ENCODE peak calls at places on chromosomes 13 and 19, in five cellular contexts. Y is breast epithelium, K is tibial nerve, L is heart left ventricle, V is ovary. J is an unnamed sample.

GRCh38 chr13:81686877-81687276 is 1346.0 kb upstream of the SPRY2 start:
- DNase-seq in L (no peak), V (no peak), K (no peak), Y (no peak), J (no peak)

GRCh38 chr13:75744127-75744526 is 108.0 kb downstream of the LMO7 start:
- DNase-seq in K (no peak), L (no peak), Y (no peak), V (no peak), J (no peak)

GRCh38 chr13:49977992-49978391 is 18.9 kb upstream of the TRIM13 start:
- DNase-seq in L (no peak), V (no peak), Y (no peak), K (no peak), J (no peak)

GRCh38 chr13:107210216-107211010 is 642.5 kb upstream of the ARGLU1 start:
- DNase-seq in V (no peak), K (no peak), L (no peak), Y (no peak), J (no peak)

GRCh38 chr19:33678796-33679195 is 57.0 kb downstream of the CHST8 start:
- DNase-seq in L (no peak), V (no peak), Y (peak; percentile 27), K (no peak), J (no peak)

GRCh38 chr13:99355267-99356215 is 48.3 kb upstream of the GPR183 start:
- DNase-seq in L (no peak), V (no peak), K (no peak), Y (no peak), J (no peak)

GRCh38 chr13:113794764-113795173 is 35.7 kb downstream of the TMEM255B start:
- DNase-seq in Y (no peak), V (peak; percentile 25), K (no peak), L (no peak), J (no peak)

GRCh38 chr13:111472083-111472482 is 151.6 kb downstream of the TEX29 start:
- DNase-seq in Y (no peak), V (no peak), L (no peak), K (no peak), J (no peak)

GRCh38 chr19:41323023-41323422 is 13.1 kb downstream of the CCDC97 start:
- DNase-seq in Y (no peak), K (no peak), V (peak; percentile 84), L (peak; percentile 80), J (no peak)

GRCh38 chr13:23380534-23380933 is 53.0 kb downstream of the SACS start:
- DNase-seq in V (no peak), Y (no peak), L (no peak), K (no peak), J (no peak)

GRCh38 chr13:99327761-99328160 is 20.6 kb upstream of the GPR183 start:
- DNase-seq in Y (no peak), L (no peak), K (no peak), V (no peak), J (no peak)

DNA sequence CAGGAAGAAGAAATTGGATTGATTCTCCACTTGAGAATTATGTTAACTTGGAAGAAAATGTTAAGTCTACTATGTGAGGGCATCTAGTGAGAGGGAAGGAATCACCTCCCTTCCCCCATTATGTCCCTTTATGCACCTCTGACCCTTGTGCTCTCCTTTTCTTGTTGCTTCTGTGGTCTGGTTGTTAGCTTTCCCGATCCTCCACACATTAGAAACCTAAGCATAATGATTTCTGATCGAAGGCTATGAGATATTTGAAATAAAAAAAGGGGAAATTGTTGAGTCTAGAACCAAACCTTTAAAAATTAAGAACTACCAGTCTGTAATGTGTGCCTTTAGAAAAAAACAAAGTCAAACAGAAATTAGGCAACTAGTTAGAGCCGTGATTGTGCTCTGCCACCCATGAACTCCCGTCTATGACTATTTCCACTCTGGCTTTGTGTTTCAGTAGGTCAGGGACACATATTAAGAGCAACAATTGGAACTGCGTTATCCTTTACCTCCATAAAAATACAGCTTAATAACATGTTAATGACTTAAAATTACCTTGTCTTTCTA is 463 bp upstream of the GPC6 start:
- DNase-seq in Y (no peak), K (no peak), L (no peak), V (no peak), J (no peak)
- H3K4me3 ChIP-seq in Y (peak overlapping the region; percentile 58), K (peak overlapping the region; percentile 54), L (peak overlapping the region; percentile 54), V (peak overlapping the region; percentile 50), J (no peak overlapping the region)

DNA sequence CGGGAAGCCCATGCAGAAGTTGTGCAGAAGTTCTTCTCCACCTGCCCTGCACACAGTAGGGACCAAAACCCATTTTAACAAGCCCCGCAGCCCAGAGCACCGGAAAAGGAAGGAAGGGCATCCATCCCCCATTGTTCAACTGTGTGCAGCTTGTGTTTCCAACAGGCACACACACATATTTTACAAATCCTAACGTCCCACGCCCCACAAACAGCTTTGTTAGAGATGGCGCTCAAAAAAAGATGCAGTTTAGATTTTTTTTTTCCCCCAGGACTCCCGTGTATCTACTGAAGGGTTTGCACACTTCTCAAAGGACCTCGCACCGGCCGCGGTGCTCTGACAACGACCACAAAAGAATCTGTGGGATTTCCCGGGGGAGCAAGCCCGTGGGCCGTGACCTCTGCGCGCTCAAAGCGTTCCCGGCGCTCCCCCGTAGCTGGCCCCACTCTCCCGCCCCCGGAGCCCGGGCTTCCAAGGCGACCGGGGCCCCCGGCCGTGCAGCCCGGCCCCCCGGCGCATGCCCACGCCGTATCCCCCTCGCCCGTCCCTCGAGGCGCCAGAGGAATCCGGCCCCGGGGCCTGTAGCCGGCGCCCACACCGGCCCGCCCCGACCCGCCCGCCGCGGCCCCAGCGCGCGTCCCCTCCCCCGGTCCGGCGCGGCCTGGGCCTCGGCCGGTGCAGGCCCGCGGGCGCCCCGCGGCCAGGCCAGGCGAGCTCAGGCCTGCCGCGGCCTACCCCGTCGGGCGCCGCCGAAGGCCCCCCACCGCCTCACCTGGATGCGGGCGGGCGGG is 523 bp downstream of the ELAVL1 start:
- DNase-seq in V (peak; percentile 64), L (no peak), Y (no peak), K (no peak), J (no peak)
- TF ChIP-seq POLR2A in V (no peak), L (no peak), Y (no peak), K (no peak), J (no peak)

DNA sequence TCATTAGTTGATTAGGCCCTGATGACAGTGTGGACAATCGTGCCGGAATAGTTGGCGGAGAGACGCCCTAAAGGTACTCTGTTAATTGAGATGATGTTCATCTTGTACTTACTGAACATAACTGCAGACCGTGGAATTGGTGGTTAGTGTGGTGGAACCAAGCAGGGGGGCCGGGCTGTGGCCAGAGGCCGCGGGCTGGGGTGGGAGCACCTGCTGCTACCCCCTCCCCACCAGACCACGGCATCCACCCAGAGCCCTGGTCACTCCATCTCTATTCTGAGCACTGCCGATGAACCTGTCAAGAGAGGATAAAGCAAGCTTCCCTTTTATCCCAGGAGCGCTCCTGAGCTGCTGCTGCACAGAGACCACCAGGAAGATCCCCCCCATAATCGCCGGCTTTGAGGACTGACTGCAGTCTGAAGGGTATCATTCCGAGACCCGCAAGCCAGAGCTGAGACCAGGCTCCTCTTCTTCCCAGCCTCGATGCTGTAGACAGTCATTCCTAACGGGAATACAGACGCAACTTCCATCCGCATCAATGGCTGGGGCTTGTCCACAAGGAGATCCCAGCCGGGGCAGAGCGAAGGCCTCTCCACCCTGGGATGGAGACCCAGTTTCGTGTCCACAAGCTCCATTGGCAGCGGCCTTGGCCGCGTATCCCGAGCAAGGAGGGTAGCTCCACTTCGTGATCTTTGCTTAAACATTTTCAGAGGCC is 168.4 kb upstream of the TSHZ3 start:
- DNase-seq in V (no peak), K (no peak), Y (no peak), L (no peak), J (no peak)
- H3K27ac ChIP-seq in V (no peak overlapping the region), K (no peak overlapping the region), Y (peak overlapping the region; percentile 43), L (no peak overlapping the region), J (no peak overlapping the region)

GRCh38 chr19:48171584-48172170 is 1.2 kb downstream of the ZSWIM9 start:
- DNase-seq in K (no peak), Y (no peak), L (peak; percentile 16), V (peak; percentile 47), J (no peak)

GRCh38 chr19:48170817-48171347 is 402 bp downstream of the ZSWIM9 start:
- DNase-seq in V (peak; percentile 57), Y (no peak), L (no peak), K (no peak), J (no peak)

GRCh38 chr19:48175578-48175977 is 5.1 kb downstream of the ZSWIM9 start:
- DNase-seq in K (no peak), L (no peak), V (no peak), Y (no peak), J (no peak)

GRCh38 chr19:48176226-48176625 is 5.7 kb downstream of the ZSWIM9 start:
- DNase-seq in Y (no peak), K (no peak), L (no peak), V (no peak), J (no peak)

GRCh38 chr19:48174445-48175030 is 4.1 kb downstream of the ZSWIM9 start:
- DNase-seq in V (no peak), Y (no peak), K (no peak), L (no peak), J (no peak)
- H3K4me3 ChIP-seq in V (no peak overlapping the region), Y (no peak overlapping the region), K (no peak overlapping the region), L (no peak overlapping the region), J (no peak overlapping the region)

DNA sequence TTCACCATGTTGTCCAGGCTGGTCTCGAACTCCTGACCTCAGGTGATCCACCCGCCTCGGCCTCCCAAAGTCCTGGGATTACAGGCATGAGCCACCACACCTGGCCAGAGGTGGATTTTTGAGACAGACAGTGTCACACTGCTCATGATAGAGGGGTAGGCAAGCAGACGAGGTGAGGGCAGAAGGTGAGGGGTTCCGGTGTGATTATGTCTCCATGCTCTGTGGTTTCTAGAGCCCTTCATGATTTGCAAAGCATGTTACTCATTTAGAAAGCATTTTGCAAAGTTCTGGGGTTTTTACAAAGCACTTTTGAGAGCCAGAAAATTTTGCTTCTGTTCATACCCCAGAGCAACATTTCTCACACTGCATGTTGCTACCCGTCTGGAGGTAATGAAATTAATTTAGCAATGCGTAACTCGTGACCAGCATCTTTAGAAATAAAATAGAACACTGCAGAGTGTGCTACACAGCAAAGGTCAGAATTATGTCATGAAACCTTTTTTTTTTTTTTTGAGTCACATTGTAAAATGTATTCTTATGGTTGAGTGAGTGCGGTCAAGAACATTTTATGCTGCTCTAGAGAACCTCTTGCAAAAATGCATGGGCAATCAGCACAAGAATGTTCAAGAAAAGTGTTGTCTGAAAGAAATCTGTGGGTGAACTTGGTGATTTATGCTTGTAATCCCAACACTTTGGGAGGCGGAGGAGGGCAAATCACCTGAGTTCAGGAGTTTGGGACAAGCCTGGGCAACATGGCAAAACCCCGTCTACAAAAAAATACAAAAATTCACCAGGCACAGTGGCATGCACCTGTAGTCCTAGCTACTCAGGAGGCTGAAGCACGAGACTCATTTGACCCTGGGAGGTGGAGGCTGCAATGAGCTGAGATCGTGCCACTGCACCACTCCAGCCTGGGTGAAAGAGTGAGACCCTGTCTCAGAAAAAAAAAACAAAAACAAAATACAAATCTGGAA is 58.0 kb downstream of the MAP4K1 start:
- DNase-seq in K (no peak), Y (peak; percentile 56), L (no peak), V (no peak), J (no peak)
- TF ChIP-seq POLR2A in K (no peak), Y (no peak), L (no peak), V (no peak), J (no peak)

GRCh38 chr13:73922728-73923393 is 211.3 kb downstream of the KLF12 start:
- DNase-seq in L (no peak), V (no peak), K (no peak), Y (no peak), J (no peak)
- H3K27ac ChIP-seq in L (no peak overlapping the region), V (no peak overlapping the region), K (no peak overlapping the region), Y (no peak overlapping the region), J (no peak overlapping the region)

GRCh38 chr19:54136864-54137113 is 773 bp upstream of the CNOT3 start:
- DNase-seq in V (no peak), K (no peak), Y (no peak), L (no peak), J (no peak)
- H3K4me3 ChIP-seq in V (peak overlapping the region; percentile 34), K (peak overlapping the region; percentile 41), Y (peak overlapping the region; percentile 50), L (peak overlapping the region; percentile 59), J (peak overlapping the region; percentile 54)

J was measured in gastrocnemius medialis.